ENCODE peak calls at places on chromosome 7, in six cellular contexts. One of them, this sample, is unnamed.
A peak's percentile ranks its signal among the peaks of the same experiment; 100 is the strongest.

GRCh38 chr7:144468990-144469732 is 65.7 kb upstream of the NOBOX start:
- DNase-seq in NCI-H1105 treated with DMSO at 0.1 percent for 48 hours: no peak
- DNase-seq in B cell: no peak
- DNase-seq in central memory CD8-positive, alpha-beta T cell: no peak
- DNase-seq in upper lobe of right lung: no peak
- DNase-seq in stimulated activated CD4-positive, alpha-beta T cell treated with anti-CD3 and anti-CD28 coated beads, TNF-alpha, amount 100 ng/mL, for 4 hours: no peak
- DNase-seq in this sample: no peak

GRCh38 chr7:31816810-31817209 is 129.8 kb downstream of the PPP1R17 start:
- DNase-seq in NCI-H1105 treated with DMSO at 0.1 percent for 48 hours: no peak
- DNase-seq in B cell: no peak
- DNase-seq in central memory CD8-positive, alpha-beta T cell: no peak
- DNase-seq in upper lobe of right lung: no peak
- DNase-seq in stimulated activated CD4-positive, alpha-beta T cell treated with anti-CD3 and anti-CD28 coated beads, TNF-alpha, amount 100 ng/mL, for 4 hours: no peak
- DNase-seq in this sample: no peak

GRCh38 chr7:6637544-6638229 is 569 bp downstream of the ZNF316 start:
- DNase-seq in NCI-H1105 treated with DMSO at 0.1 percent for 48 hours: peak; percentile 24
- DNase-seq in B cell: peak; percentile 98
- DNase-seq in central memory CD8-positive, alpha-beta T cell: peak; percentile 40
- DNase-seq in upper lobe of right lung: peak; percentile 79
- DNase-seq in stimulated activated CD4-positive, alpha-beta T cell treated with anti-CD3 and anti-CD28 coated beads, TNF-alpha, amount 100 ng/mL, for 4 hours: no peak
- DNase-seq in this sample: no peak

GRCh38 chr7:55078465-55079372 is 59.9 kb downstream of the EGFR start:
- DNase-seq in NCI-H1105 treated with DMSO at 0.1 percent for 48 hours: no peak
- DNase-seq in B cell: no peak
- DNase-seq in central memory CD8-positive, alpha-beta T cell: no peak
- DNase-seq in upper lobe of right lung: peak; percentile 82
- DNase-seq in stimulated activated CD4-positive, alpha-beta T cell treated with anti-CD3 and anti-CD28 coated beads, TNF-alpha, amount 100 ng/mL, for 4 hours: no peak
- DNase-seq in this sample: no peak

GRCh38 chr7:46627038-46627315 is 705.9 kb upstream of the IGFBP3 start:
- DNase-seq in NCI-H1105 treated with DMSO at 0.1 percent for 48 hours: no peak
- DNase-seq in B cell: no peak
- DNase-seq in central memory CD8-positive, alpha-beta T cell: no peak
- DNase-seq in upper lobe of right lung: no peak
- DNase-seq in stimulated activated CD4-positive, alpha-beta T cell treated with anti-CD3 and anti-CD28 coated beads, TNF-alpha, amount 100 ng/mL, for 4 hours: no peak
- DNase-seq in this sample: no peak

GRCh38 chr7:102284399-102284798 is 2.3 kb upstream of the SH2B2 start:
- DNase-seq in NCI-H1105 treated with DMSO at 0.1 percent for 48 hours: no peak
- DNase-seq in B cell: no peak
- DNase-seq in central memory CD8-positive, alpha-beta T cell: peak; percentile 22
- DNase-seq in upper lobe of right lung: no peak
- DNase-seq in stimulated activated CD4-positive, alpha-beta T cell treated with anti-CD3 and anti-CD28 coated beads, TNF-alpha, amount 100 ng/mL, for 4 hours: no peak
- DNase-seq in this sample: no peak

GRCh38 chr7:99275496-99275895 is 2.9 kb downstream of the MYH16 start:
- DNase-seq in NCI-H1105 treated with DMSO at 0.1 percent for 48 hours: no peak
- DNase-seq in B cell: no peak
- DNase-seq in central memory CD8-positive, alpha-beta T cell: no peak
- DNase-seq in upper lobe of right lung: no peak
- DNase-seq in stimulated activated CD4-positive, alpha-beta T cell treated with anti-CD3 and anti-CD28 coated beads, TNF-alpha, amount 100 ng/mL, for 4 hours: no peak
- DNase-seq in this sample: no peak

GRCh38 chr7:45682836-45683555 is 108.8 kb downstream of the ADCY1 start:
- DNase-seq in NCI-H1105 treated with DMSO at 0.1 percent for 48 hours: no peak
- DNase-seq in B cell: no peak
- DNase-seq in central memory CD8-positive, alpha-beta T cell: no peak
- DNase-seq in upper lobe of right lung: no peak
- DNase-seq in stimulated activated CD4-positive, alpha-beta T cell treated with anti-CD3 and anti-CD28 coated beads, TNF-alpha, amount 100 ng/mL, for 4 hours: no peak
- DNase-seq in this sample: no peak

GRCh38 chr7:127940365-127941160 is 90.7 kb downstream of the LRRC4 start:
- DNase-seq in NCI-H1105 treated with DMSO at 0.1 percent for 48 hours: no peak
- DNase-seq in B cell: no peak
- DNase-seq in central memory CD8-positive, alpha-beta T cell: no peak
- DNase-seq in upper lobe of right lung: no peak
- DNase-seq in stimulated activated CD4-positive, alpha-beta T cell treated with anti-CD3 and anti-CD28 coated beads, TNF-alpha, amount 100 ng/mL, for 4 hours: no peak
- DNase-seq in this sample: peak; percentile 4

GRCh38 chr7:55133630-55134392 is 115.0 kb downstream of the EGFR start:
- DNase-seq in NCI-H1105 treated with DMSO at 0.1 percent for 48 hours: no peak
- DNase-seq in B cell: no peak
- DNase-seq in central memory CD8-positive, alpha-beta T cell: no peak
- DNase-seq in upper lobe of right lung: peak; percentile 65
- DNase-seq in stimulated activated CD4-positive, alpha-beta T cell treated with anti-CD3 and anti-CD28 coated beads, TNF-alpha, amount 100 ng/mL, for 4 hours: no peak
- DNase-seq in this sample: peak; percentile 55

GRCh38 chr7:44068054-44068453 is 2.7 kb upstream of the PGAM2 start:
- DNase-seq in NCI-H1105 treated with DMSO at 0.1 percent for 48 hours: peak; percentile 16
- DNase-seq in B cell: no peak
- DNase-seq in central memory CD8-positive, alpha-beta T cell: no peak
- DNase-seq in upper lobe of right lung: no peak
- DNase-seq in stimulated activated CD4-positive, alpha-beta T cell treated with anti-CD3 and anti-CD28 coated beads, TNF-alpha, amount 100 ng/mL, for 4 hours: no peak
- DNase-seq in this sample: no peak

GRCh38 chr7:99170730-99171074 is 26.8 kb upstream of the SMURF1 start:
- DNase-seq in NCI-H1105 treated with DMSO at 0.1 percent for 48 hours: no peak
- DNase-seq in B cell: no peak
- DNase-seq in central memory CD8-positive, alpha-beta T cell: no peak
- DNase-seq in upper lobe of right lung: no peak
- DNase-seq in stimulated activated CD4-positive, alpha-beta T cell treated with anti-CD3 and anti-CD28 coated beads, TNF-alpha, amount 100 ng/mL, for 4 hours: no peak
- DNase-seq in this sample: no peak

GRCh38 chr7:84658286-84658685 is 463.7 kb upstream of the SEMA3A start:
- DNase-seq in NCI-H1105 treated with DMSO at 0.1 percent for 48 hours: no peak
- DNase-seq in B cell: no peak
- DNase-seq in central memory CD8-positive, alpha-beta T cell: no peak
- DNase-seq in upper lobe of right lung: no peak
- DNase-seq in stimulated activated CD4-positive, alpha-beta T cell treated with anti-CD3 and anti-CD28 coated beads, TNF-alpha, amount 100 ng/mL, for 4 hours: no peak
- DNase-seq in this sample: no peak

GRCh38 chr7:57203161-57203791 is 71.0 kb upstream of the ZNF479 start:
- DNase-seq in NCI-H1105 treated with DMSO at 0.1 percent for 48 hours: peak; percentile 62
- DNase-seq in B cell: no peak
- DNase-seq in central memory CD8-positive, alpha-beta T cell: no peak
- DNase-seq in upper lobe of right lung: peak; percentile 45
- DNase-seq in stimulated activated CD4-positive, alpha-beta T cell treated with anti-CD3 and anti-CD28 coated beads, TNF-alpha, amount 100 ng/mL, for 4 hours: no peak
- DNase-seq in this sample: no peak

GRCh38 chr7:51175992-51176388 is 140.6 kb downstream of the COBL start:
- DNase-seq in NCI-H1105 treated with DMSO at 0.1 percent for 48 hours: no peak
- DNase-seq in B cell: no peak
- DNase-seq in central memory CD8-positive, alpha-beta T cell: no peak
- DNase-seq in upper lobe of right lung: no peak
- DNase-seq in stimulated activated CD4-positive, alpha-beta T cell treated with anti-CD3 and anti-CD28 coated beads, TNF-alpha, amount 100 ng/mL, for 4 hours: no peak
- DNase-seq in this sample: no peak

GRCh38 chr7:41491752-41492405 is 211.0 kb downstream of the INHBA start:
- DNase-seq in NCI-H1105 treated with DMSO at 0.1 percent for 48 hours: no peak
- DNase-seq in B cell: no peak
- DNase-seq in central memory CD8-positive, alpha-beta T cell: no peak
- DNase-seq in upper lobe of right lung: no peak
- DNase-seq in stimulated activated CD4-positive, alpha-beta T cell treated with anti-CD3 and anti-CD28 coated beads, TNF-alpha, amount 100 ng/mL, for 4 hours: no peak
- DNase-seq in this sample: no peak

GRCh38 chr7:115004121-115004520 is 82.2 kb downstream of the MDFIC start:
- DNase-seq in NCI-H1105 treated with DMSO at 0.1 percent for 48 hours: no peak
- DNase-seq in B cell: no peak
- DNase-seq in central memory CD8-positive, alpha-beta T cell: no peak
- DNase-seq in upper lobe of right lung: no peak
- DNase-seq in stimulated activated CD4-positive, alpha-beta T cell treated with anti-CD3 and anti-CD28 coated beads, TNF-alpha, amount 100 ng/mL, for 4 hours: no peak
- DNase-seq in this sample: no peak

GRCh38 chr7:154440058-154440457 is 387.9 kb downstream of the DPP6 start:
- DNase-seq in NCI-H1105 treated with DMSO at 0.1 percent for 48 hours: no peak
- DNase-seq in B cell: no peak
- DNase-seq in central memory CD8-positive, alpha-beta T cell: no peak
- DNase-seq in upper lobe of right lung: no peak
- DNase-seq in stimulated activated CD4-positive, alpha-beta T cell treated with anti-CD3 and anti-CD28 coated beads, TNF-alpha, amount 100 ng/mL, for 4 hours: no peak
- DNase-seq in this sample: no peak

GRCh38 chr7:138796038-138796580 is 1.7 kb upstream of the TMEM213 start:
- DNase-seq in NCI-H1105 treated with DMSO at 0.1 percent for 48 hours: no peak
- DNase-seq in B cell: no peak
- DNase-seq in central memory CD8-positive, alpha-beta T cell: no peak
- DNase-seq in upper lobe of right lung: no peak
- DNase-seq in stimulated activated CD4-positive, alpha-beta T cell treated with anti-CD3 and anti-CD28 coated beads, TNF-alpha, amount 100 ng/mL, for 4 hours: no peak
- DNase-seq in this sample: no peak

GRCh38 chr7:115183431-115184057 is 261.6 kb downstream of the MDFIC start:
- DNase-seq in NCI-H1105 treated with DMSO at 0.1 percent for 48 hours: no peak
- DNase-seq in B cell: no peak
- DNase-seq in central memory CD8-positive, alpha-beta T cell: no peak
- DNase-seq in upper lobe of right lung: no peak
- DNase-seq in stimulated activated CD4-positive, alpha-beta T cell treated with anti-CD3 and anti-CD28 coated beads, TNF-alpha, amount 100 ng/mL, for 4 hours: no peak
- DNase-seq in this sample: no peak

GRCh38 chr7:158394936-158395335 is 192.7 kb downstream of the PTPRN2 start:
- DNase-seq in NCI-H1105 treated with DMSO at 0.1 percent for 48 hours: no peak
- DNase-seq in B cell: peak; percentile 74
- DNase-seq in central memory CD8-positive, alpha-beta T cell: no peak
- DNase-seq in upper lobe of right lung: peak; percentile 76
- DNase-seq in stimulated activated CD4-positive, alpha-beta T cell treated with anti-CD3 and anti-CD28 coated beads, TNF-alpha, amount 100 ng/mL, for 4 hours: peak; percentile 26
- DNase-seq in this sample: no peak

GRCh38 chr7:87759511-87759910 is 116.6 kb downstream of the SLC25A40 start:
- DNase-seq in NCI-H1105 treated with DMSO at 0.1 percent for 48 hours: no peak
- DNase-seq in B cell: no peak
- DNase-seq in central memory CD8-positive, alpha-beta T cell: no peak
- DNase-seq in upper lobe of right lung: no peak
- DNase-seq in stimulated activated CD4-positive, alpha-beta T cell treated with anti-CD3 and anti-CD28 coated beads, TNF-alpha, amount 100 ng/mL, for 4 hours: no peak
- DNase-seq in this sample: no peak

GRCh38 chr7:36894190-36894589 is 169.9 kb upstream of the AOAH start:
- DNase-seq in NCI-H1105 treated with DMSO at 0.1 percent for 48 hours: no peak
- DNase-seq in B cell: no peak
- DNase-seq in central memory CD8-positive, alpha-beta T cell: no peak
- DNase-seq in upper lobe of right lung: no peak
- DNase-seq in stimulated activated CD4-positive, alpha-beta T cell treated with anti-CD3 and anti-CD28 coated beads, TNF-alpha, amount 100 ng/mL, for 4 hours: no peak
- DNase-seq in this sample: no peak

GRCh38 chr7:106823631-106824030 is 41.5 kb upstream of the PIK3CG start:
- DNase-seq in NCI-H1105 treated with DMSO at 0.1 percent for 48 hours: no peak
- DNase-seq in B cell: no peak
- DNase-seq in central memory CD8-positive, alpha-beta T cell: no peak
- DNase-seq in upper lobe of right lung: no peak
- DNase-seq in stimulated activated CD4-positive, alpha-beta T cell treated with anti-CD3 and anti-CD28 coated beads, TNF-alpha, amount 100 ng/mL, for 4 hours: no peak
- DNase-seq in this sample: no peak

GRCh38 chr7:157755741-157756140 is 418.9 kb downstream of the DNAJB6 start:
- DNase-seq in NCI-H1105 treated with DMSO at 0.1 percent for 48 hours: no peak
- DNase-seq in B cell: no peak
- DNase-seq in central memory CD8-positive, alpha-beta T cell: no peak
- DNase-seq in upper lobe of right lung: no peak
- DNase-seq in stimulated activated CD4-positive, alpha-beta T cell treated with anti-CD3 and anti-CD28 coated beads, TNF-alpha, amount 100 ng/mL, for 4 hours: no peak
- DNase-seq in this sample: no peak

GRCh38 chr7:156558198-156558597 is 82.4 kb upstream of the RNF32 start:
- DNase-seq in NCI-H1105 treated with DMSO at 0.1 percent for 48 hours: no peak
- DNase-seq in B cell: no peak
- DNase-seq in central memory CD8-positive, alpha-beta T cell: no peak
- DNase-seq in upper lobe of right lung: no peak
- DNase-seq in stimulated activated CD4-positive, alpha-beta T cell treated with anti-CD3 and anti-CD28 coated beads, TNF-alpha, amount 100 ng/mL, for 4 hours: no peak
- DNase-seq in this sample: no peak

GRCh38 chr7:5214236-5214635 is 24.2 kb downstream of the WIPI2 start:
- DNase-seq in NCI-H1105 treated with DMSO at 0.1 percent for 48 hours: no peak
- DNase-seq in B cell: no peak
- DNase-seq in central memory CD8-positive, alpha-beta T cell: no peak
- DNase-seq in upper lobe of right lung: peak; percentile 58
- DNase-seq in stimulated activated CD4-positive, alpha-beta T cell treated with anti-CD3 and anti-CD28 coated beads, TNF-alpha, amount 100 ng/mL, for 4 hours: no peak
- DNase-seq in this sample: no peak

GRCh38 chr7:85719981-85720963 is 533.4 kb upstream of the SEMA3D start:
- DNase-seq in NCI-H1105 treated with DMSO at 0.1 percent for 48 hours: no peak
- DNase-seq in B cell: no peak
- DNase-seq in central memory CD8-positive, alpha-beta T cell: no peak
- DNase-seq in upper lobe of right lung: no peak
- DNase-seq in stimulated activated CD4-positive, alpha-beta T cell treated with anti-CD3 and anti-CD28 coated beads, TNF-alpha, amount 100 ng/mL, for 4 hours: no peak
- DNase-seq in this sample: no peak

GRCh38 chr7:32070406-32071360 is at the start of gene PDE1C:
- DNase-seq in NCI-H1105 treated with DMSO at 0.1 percent for 48 hours: peak; percentile 29
- DNase-seq in B cell: peak; percentile 20
- DNase-seq in central memory CD8-positive, alpha-beta T cell: no peak
- DNase-seq in upper lobe of right lung: no peak
- DNase-seq in stimulated activated CD4-positive, alpha-beta T cell treated with anti-CD3 and anti-CD28 coated beads, TNF-alpha, amount 100 ng/mL, for 4 hours: no peak
- DNase-seq in this sample: peak; percentile 78

GRCh38 chr7:144713850-144714249 is 122.0 kb downstream of the TPK1 start:
- DNase-seq in NCI-H1105 treated with DMSO at 0.1 percent for 48 hours: no peak
- DNase-seq in B cell: no peak
- DNase-seq in central memory CD8-positive, alpha-beta T cell: no peak
- DNase-seq in upper lobe of right lung: no peak
- DNase-seq in stimulated activated CD4-positive, alpha-beta T cell treated with anti-CD3 and anti-CD28 coated beads, TNF-alpha, amount 100 ng/mL, for 4 hours: no peak
- DNase-seq in this sample: no peak

GRCh38 chr7:51789494-51789893 is 472.9 kb upstream of the COBL start:
- DNase-seq in NCI-H1105 treated with DMSO at 0.1 percent for 48 hours: peak; percentile 2
- DNase-seq in B cell: no peak
- DNase-seq in central memory CD8-positive, alpha-beta T cell: no peak
- DNase-seq in upper lobe of right lung: no peak
- DNase-seq in stimulated activated CD4-positive, alpha-beta T cell treated with anti-CD3 and anti-CD28 coated beads, TNF-alpha, amount 100 ng/mL, for 4 hours: no peak
- DNase-seq in this sample: no peak

GRCh38 chr7:35991511-35992232 is 161.4 kb upstream of the EEPD1 start:
- DNase-seq in NCI-H1105 treated with DMSO at 0.1 percent for 48 hours: no peak
- DNase-seq in B cell: no peak
- DNase-seq in central memory CD8-positive, alpha-beta T cell: no peak
- DNase-seq in upper lobe of right lung: no peak
- DNase-seq in stimulated activated CD4-positive, alpha-beta T cell treated with anti-CD3 and anti-CD28 coated beads, TNF-alpha, amount 100 ng/mL, for 4 hours: no peak
- DNase-seq in this sample: no peak

This sample was measured in heart right ventricle.